ENCODE peak calls at places on chromosome 12, in five cellular contexts. E, S, L, I and Z are unnamed samples.

GRCh38 chr12:13205809-13206559 is 9.5 kb downstream of the EMP1 start:
- DNase-seq in E (peak), S (no peak), L (no peak), I (no peak), Z (no peak)

GRCh38 chr12:51480978-51481377 is 56.3 kb downstream of the SLC4A8 start:
- DNase-seq in E (no peak), S (no peak), L (peak), I (no peak), Z (no peak)

GRCh38 chr12:66008985-66009384 is 121.6 kb downstream of the LLPH start:
- DNase-seq in E (no peak), S (no peak), L (no peak), I (no peak), Z (no peak)

GRCh38 chr12:124720687-124721500 is 142.8 kb downstream of the SCARB1 start:
- DNase-seq in E (no peak), S (no peak), L (no peak), I (no peak), Z (no peak)

GRCh38 chr12:95790912-95791849 is 617 bp upstream of the NTN4 start:
- DNase-seq in E (no peak), S (no peak), L (no peak), I (no peak), Z (peak)

GRCh38 chr12:38785376-38785775 is 120.0 kb downstream of the CPNE8 start:
- DNase-seq in E (no peak), S (no peak), L (no peak), I (no peak), Z (no peak)

GRCh38 chr12:12704593-12705230 is 8.7 kb upstream of the GPR19 start:
- DNase-seq in E (peak), S (peak), L (no peak), I (peak), Z (no peak)

GRCh38 chr12:112170376-112170775 is 45.0 kb downstream of the TRAFD1 start:
- DNase-seq in E (no peak), S (peak), L (no peak), I (no peak), Z (no peak)

GRCh38 chr12:126651133-126651532 is 1585.9 kb downstream of the AACS start:
- DNase-seq in E (no peak), S (no peak), L (no peak), I (no peak), Z (no peak)

GRCh38 chr12:27245039-27245438 is 953 bp downstream of the STK38L start:
- DNase-seq in E (no peak), S (no peak), L (no peak), I (no peak), Z (no peak)

GRCh38 chr12:118145113-118145797 is 9.3 kb downstream of the PEBP1 start:
- DNase-seq in E (no peak), S (no peak), L (no peak), I (no peak), Z (no peak)

GRCh38 chr12:108633081-108633533 is 587 bp downstream of the SELPLG start:
- DNase-seq in E (no peak), S (no peak), L (no peak), I (no peak), Z (no peak)

GRCh38 chr12:42854208-42854607 is 264.7 kb upstream of the PRICKLE1 start:
- DNase-seq in E (no peak), S (no peak), L (no peak), I (no peak), Z (no peak)

GRCh38 chr12:125674554-125674953 is 609.3 kb downstream of the AACS start:
- DNase-seq in E (no peak), S (no peak), L (no peak), I (no peak), Z (no peak)

GRCh38 chr12:104790296-104791125 is 167.6 kb downstream of the SLC41A2 start:
- DNase-seq in E (peak), S (peak), L (peak), I (peak), Z (peak)

GRCh38 chr12:111773801-111774551 is 7.2 kb downstream of the ALDH2 start:
- DNase-seq in E (no peak), S (no peak), L (no peak), I (peak), Z (no peak)

GRCh38 chr12:19430988-19431387 is 8.3 kb upstream of the AEBP2 start:
- DNase-seq in E (no peak), S (no peak), L (no peak), I (no peak), Z (no peak)

GRCh38 chr12:92304335-92305066 is 158.9 kb upstream of the BTG1 start:
- DNase-seq in E (no peak), S (no peak), L (no peak), I (no peak), Z (no peak)

GRCh38 chr12:57112492-57113294 is 1.5 kb upstream of the STAT6 start:
- DNase-seq in E (no peak), S (no peak), L (no peak), I (no peak), Z (no peak)

GRCh38 chr12:120399531-120399930 is 30.6 kb upstream of the MSI1 start:
- DNase-seq in E (no peak), S (no peak), L (peak), I (no peak), Z (no peak)

GRCh38 chr12:27552886-27553560 is 29.0 kb downstream of the PPFIBP1 start:
- DNase-seq in E (no peak), S (no peak), L (no peak), I (peak), Z (no peak)

GRCh38 chr12:71755146-71755892 is 656 bp downstream of the RAB21 start:
- DNase-seq in E (no peak), S (no peak), L (peak), I (peak), Z (no peak)

GRCh38 chr12:106721931-106722330 is 52.6 kb upstream of the RIC8B start:
- DNase-seq in E (no peak), S (no peak), L (no peak), I (no peak), Z (no peak)

GRCh38 chr12:92003701-92004100 is 141.9 kb downstream of the BTG1 start:
- DNase-seq in E (no peak), S (no peak), L (no peak), I (no peak), Z (no peak)

GRCh38 chr12:76863811-76864210 is 15.0 kb downstream of the CSRP2 start:
- DNase-seq in E (no peak), S (no peak), L (no peak), I (no peak), Z (no peak)

GRCh38 chr12:76108356-76108755 is 23.9 kb upstream of the NAP1L1 start:
- DNase-seq in E (no peak), S (no peak), L (no peak), I (no peak), Z (no peak)

GRCh38 chr12:2813573-2814185 is 1.2 kb downstream of the ITFG2 start:
- DNase-seq in E (peak), S (peak), L (no peak), I (peak), Z (no peak)

GRCh38 chr12:65958456-65958855 is 134.2 kb downstream of the HMGA2 start:
- DNase-seq in E (no peak), S (no peak), L (no peak), I (no peak), Z (no peak)

GRCh38 chr12:6322969-6323339 is 12.5 kb downstream of the PLEKHG6 start:
- DNase-seq in E (no peak), S (no peak), L (no peak), I (no peak), Z (no peak)

GRCh38 chr12:23640754-23641153 is 308.7 kb downstream of the SOX5 start:
- DNase-seq in E (no peak), S (no peak), L (no peak), I (no peak), Z (peak)

GRCh38 chr12:59041241-59042121 is 121.2 kb upstream of the LRIG3 start:
- DNase-seq in E (peak), S (no peak), L (no peak), I (no peak), Z (no peak)

GRCh38 chr12:45407967-45408743 is 192.3 kb downstream of the ANO6 start:
- DNase-seq in E (no peak), S (no peak), L (no peak), I (no peak), Z (no peak)

GRCh38 chr12:60874091-60874490 is 1278.3 kb downstream of the SLC16A7 start:
- DNase-seq in E (no peak), S (no peak), L (no peak), I (no peak), Z (no peak)

GRCh38 chr12:26711569-26711968 is 121.4 kb downstream of the ITPR2 start:
- DNase-seq in E (no peak), S (no peak), L (no peak), I (no peak), Z (no peak)

GRCh38 chr12:49334681-49335080 is 2.3 kb downstream of the C1QL4 start:
- DNase-seq in E (no peak), S (no peak), L (no peak), I (no peak), Z (no peak)

GRCh38 chr12:59444932-59445331 is 150.9 kb upstream of the SLC16A7 start:
- DNase-seq in E (no peak), S (no peak), L (no peak), I (no peak), Z (no peak)

GRCh38 chr12:79482323-79482722 is 208.4 kb downstream of the PAWR start:
- DNase-seq in E (no peak), S (no peak), L (no peak), I (no peak), Z (peak)

DNA sequence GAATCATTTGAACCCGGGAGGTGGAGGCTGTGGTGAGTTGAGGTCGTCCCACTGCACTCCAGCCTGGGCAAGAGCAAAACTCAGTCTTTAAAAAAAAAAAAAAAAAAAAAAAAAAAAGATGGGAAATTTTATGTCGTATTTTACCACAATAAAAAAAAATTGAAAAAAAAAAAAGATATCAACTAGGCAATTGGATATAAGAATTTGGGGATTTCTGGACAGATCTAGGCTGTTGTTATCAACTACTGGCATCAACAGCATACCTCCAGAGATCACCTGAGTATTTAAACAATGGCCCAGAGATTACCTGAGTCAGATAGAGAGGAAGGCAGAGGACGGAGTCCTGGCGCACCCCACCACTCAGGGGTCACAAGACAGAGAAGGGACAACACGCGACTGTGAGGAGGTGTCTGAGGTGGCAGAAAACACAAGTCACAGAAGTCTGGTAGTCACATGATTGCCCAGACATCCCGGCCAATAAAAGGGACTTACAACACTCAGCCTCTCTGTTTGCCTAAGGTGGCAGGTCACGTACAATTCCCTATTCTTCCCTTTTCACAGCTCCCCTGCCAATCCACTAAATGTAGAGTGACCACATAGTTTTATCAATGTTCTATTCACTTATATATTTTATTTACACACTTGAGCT is 1.8 kb downstream of the SPRING1 start:
- DNase-seq in E (no peak), S (no peak), L (no peak), I (peak), Z (no peak)
- TF ChIP-seq ATF3 in E (no peak), S (no peak), L (no peak), I (no peak), Z (no peak)

GRCh38 chr12:113314121-113314529 is 20.8 kb downstream of the SLC8B1 start:
- DNase-seq in E (no peak), S (peak), L (no peak), I (no peak), Z (no peak)
- TF ChIP-seq SRF in E (no peak), S (no peak), L (no peak), I (no peak), Z (no peak)

GRCh38 chr12:89863332-89863938 is 154.8 kb upstream of the ATP2B1 start:
- DNase-seq in E (no peak), S (no peak), L (peak), I (no peak), Z (no peak)
- TF ChIP-seq ATF3 in E (no peak), S (no peak), L (no peak), I (no peak), Z (no peak)

DNA sequence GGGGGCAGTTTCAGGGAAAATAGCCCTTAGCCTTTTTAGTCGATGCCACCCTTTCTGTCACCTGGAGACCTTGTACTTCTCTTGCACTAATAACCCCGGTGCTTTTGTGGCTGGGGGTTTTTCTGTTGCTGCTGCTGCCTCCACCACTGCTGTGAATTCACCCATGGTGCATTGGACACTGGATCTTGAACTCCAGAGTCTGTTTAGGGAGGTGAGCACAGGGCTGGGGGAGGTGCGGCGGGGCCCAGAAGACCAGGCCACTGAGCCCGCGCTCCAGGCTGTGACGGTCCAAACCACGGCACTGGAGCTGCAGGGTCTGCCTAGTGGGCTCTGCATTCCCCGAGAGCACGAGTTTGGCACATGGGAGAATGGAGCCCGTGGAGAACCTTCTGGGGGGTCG is 100.6 kb downstream of the NINJ2 start:
- DNase-seq in E (no peak), S (no peak), L (no peak), I (no peak), Z (no peak)
- TF ChIP-seq SRF in E (no peak), S (no peak), L (no peak), I (no peak), Z (no peak)

GRCh38 chr12:129363041-129363440 is 509.8 kb downstream of the GLT1D1 start:
- DNase-seq in E (no peak), S (no peak), L (no peak), I (no peak), Z (no peak)

GRCh38 chr12:129351481-129351880 is 498.2 kb downstream of the GLT1D1 start:
- DNase-seq in E (no peak), S (no peak), L (no peak), I (no peak), Z (no peak)

GRCh38 chr12:129357233-129357632 is 504.0 kb downstream of the GLT1D1 start:
- DNase-seq in E (no peak), S (no peak), L (no peak), I (no peak), Z (no peak)
- TF ChIP-seq ATF3 in E (no peak), S (no peak), L (no peak), I (no peak), Z (no peak)